ENCODE peak calls at places on chromosomes 16 and 17, in eight cellular contexts. Z, M, G, V, P, Y, K and N are unnamed samples.

GRCh38 chr16:11245988-11246387 is 10.0 kb downstream of the SOCS1 start:
- DNase-seq in Z (no peak), M (no peak), G (no peak), V (no peak), P (no peak), Y (no peak), K (no peak), N (no peak)

GRCh38 chr17:40530988-40531971 is 29.9 kb upstream of the TNS4 start:
- DNase-seq in Z (no peak), M (no peak), G (no peak), V (no peak), P (no peak), Y (no peak), K (no peak), N (no peak)

GRCh38 chr16:50298591-50299507 is 32.5 kb downstream of the ADCY7 start:
- DNase-seq in Z (no peak), M (no peak), G (no peak), V (no peak), P (peak; percentile 39), Y (no peak), K (peak; percentile 22), N (peak; percentile 19)

GRCh38 chr17:72342061-72342460 is 221.2 kb downstream of the SOX9 start:
- DNase-seq in Z (no peak), M (no peak), G (no peak), V (no peak), P (no peak), Y (no peak), K (no peak), N (no peak)

GRCh38 chr16:25464058-25464457 is 206.4 kb upstream of the ZKSCAN2 start:
- DNase-seq in Z (no peak), M (no peak), G (no peak), V (no peak), P (no peak), Y (no peak), K (no peak), N (no peak)

GRCh38 chr17:76138234-76138895 is 2.7 kb downstream of the FOXJ1 start:
- DNase-seq in Z (peak; percentile 72), M (no peak), G (no peak), V (no peak), P (peak; percentile 50), Y (no peak), K (peak; percentile 66), N (no peak)

GRCh38 chr17:28871056-28871579 is 16.3 kb downstream of the ERAL1 start:
- DNase-seq in Z (no peak), M (no peak), G (no peak), V (no peak), P (no peak), Y (no peak), K (no peak), N (no peak)

GRCh38 chr16:4649744-4650442 is 25.3 kb downstream of the MGRN1 start:
- DNase-seq in Z (peak; percentile 41), M (no peak), G (no peak), V (no peak), P (no peak), Y (no peak), K (no peak), N (no peak)

GRCh38 chr17:1324201-1324750 is 44.8 kb downstream of the TRARG1 start:
- DNase-seq in Z (no peak), M (no peak), G (no peak), V (no peak), P (no peak), Y (no peak), K (no peak), N (no peak)

GRCh38 chr17:66737524-66737923 is 97.4 kb upstream of the CACNG5 start:
- DNase-seq in Z (no peak), M (no peak), G (peak; percentile 39), V (no peak), P (peak; percentile 56), Y (no peak), K (peak; percentile 79), N (peak; percentile 27)

GRCh38 chr16:69563605-69564580 is 1.9 kb upstream of the NFAT5 start:
- DNase-seq in Z (peak; percentile 51), M (no peak), G (no peak), V (peak; percentile 86), P (no peak), Y (no peak), K (no peak), N (no peak)

GRCh38 chr17:72446525-72447250 is 325.9 kb downstream of the SOX9 start:
- DNase-seq in Z (no peak), M (no peak), G (no peak), V (no peak), P (no peak), Y (no peak), K (no peak), N (no peak)

GRCh38 chr17:11182430-11182829 is 58.6 kb upstream of the SHISA6 start:
- DNase-seq in Z (no peak), M (no peak), G (no peak), V (no peak), P (no peak), Y (no peak), K (no peak), N (no peak)

GRCh38 chr17:57783338-57783742 is 38.2 kb upstream of the CCDC182 start:
- DNase-seq in Z (peak; percentile 99), M (peak; percentile 80), G (peak; percentile 61), V (peak; percentile 83), P (peak; percentile 85), Y (peak; percentile 43), K (peak; percentile 96), N (no peak)

GRCh38 chr17:82281502-82282238 is 8.2 kb upstream of the CSNK1D start:
- DNase-seq in Z (no peak), M (peak; percentile 82), G (no peak), V (no peak), P (peak; percentile 30), Y (no peak), K (no peak), N (no peak)

GRCh38 chr17:43020789-43021738 is 1.1 kb downstream of the VAT1 start:
- DNase-seq in Z (peak; percentile 66), M (peak; percentile 34), G (peak; percentile 81), V (peak; percentile 82), P (peak; percentile 82), Y (peak; percentile 84), K (peak; percentile 82), N (peak; percentile 86)

GRCh38 chr17:17966399-17966798 is 5.8 kb downstream of the TOM1L2 start:
- DNase-seq in Z (no peak), M (no peak), G (no peak), V (no peak), P (no peak), Y (no peak), K (no peak), N (no peak)

GRCh38 chr17:17972952-17973254 is 241 bp downstream of the DRC3 start:
- DNase-seq in Z (no peak), M (no peak), G (no peak), V (no peak), P (no peak), Y (no peak), K (no peak), N (no peak)

GRCh38 chr17:17971431-17972125 is 622 bp downstream of the TOM1L2 start:
- DNase-seq in Z (no peak), M (peak; percentile 47), G (no peak), V (peak; percentile 3), P (peak; percentile 83), Y (peak; percentile 13), K (no peak), N (peak; percentile 25)

GRCh38 chr17:17972126-17972951 is at the start of the genes DRC3 and TOM1L2:
- DNase-seq in Z (peak; percentile 99), M (peak; percentile 100), G (peak; percentile 100), V (peak; percentile 98), P (peak; percentile 100), Y (peak; percentile 99), K (peak; percentile 100), N (peak; percentile 100)

DNA sequence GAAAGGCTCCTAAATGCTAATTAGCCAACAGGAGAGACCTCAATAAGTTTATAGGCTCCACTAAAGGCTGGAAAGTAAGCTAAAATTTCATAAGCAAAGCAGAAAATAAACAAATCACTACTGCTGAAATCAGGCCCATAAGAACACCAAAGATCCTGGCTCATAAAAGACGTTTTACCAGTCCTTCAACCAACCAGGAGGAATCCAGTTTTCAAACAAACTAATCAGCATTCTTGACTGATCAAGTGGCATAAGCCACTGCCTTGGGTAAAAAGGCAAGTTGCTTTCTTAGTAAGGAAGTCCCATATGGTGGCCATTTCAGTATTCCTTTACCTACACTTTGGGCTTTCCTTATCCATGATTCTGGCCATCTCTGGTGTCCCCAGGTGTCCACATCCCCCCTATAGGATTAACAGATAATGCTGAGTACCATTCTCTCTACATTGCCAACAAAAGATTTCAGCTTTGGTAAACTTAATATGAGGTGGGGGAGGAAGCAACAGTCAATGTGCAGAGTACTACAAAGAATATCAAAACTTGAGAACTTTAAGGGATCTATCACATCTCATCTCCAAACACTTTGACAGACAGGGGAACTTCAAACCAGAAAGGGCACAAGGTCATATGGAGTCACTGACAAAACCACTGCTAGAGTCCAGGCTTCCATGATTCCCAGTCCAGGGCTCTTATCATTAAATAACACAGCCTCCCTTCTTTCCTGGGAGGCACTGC is 1.3 kb downstream of the TOM1L2 start:
- DNase-seq in Z (no peak), M (no peak), G (no peak), V (no peak), P (no peak), Y (no peak), K (no peak), N (no peak)
- H3K27ac ChIP-seq in Z (no peak overlapping the region), M (peak overlapping the region; percentile 99), G (no peak overlapping the region), V (no peak overlapping the region), P (peak overlapping the region; percentile 96), Y (peak overlapping the region; percentile 97), K (no peak overlapping the region), N (peak overlapping the region; percentile 83)

GRCh38 chr17:14739656-14740431 is 439.0 kb downstream of the HS3ST3B1 start:
- DNase-seq in Z (no peak), M (no peak), G (no peak), V (peak; percentile 12), P (no peak), Y (no peak), K (no peak), N (no peak)
- TF ChIP-seq CTCF in Z (no peak), M (no peak), G (no peak), V (no peak), P (no peak), Y (no peak), K (no peak), N (no peak)

DNA sequence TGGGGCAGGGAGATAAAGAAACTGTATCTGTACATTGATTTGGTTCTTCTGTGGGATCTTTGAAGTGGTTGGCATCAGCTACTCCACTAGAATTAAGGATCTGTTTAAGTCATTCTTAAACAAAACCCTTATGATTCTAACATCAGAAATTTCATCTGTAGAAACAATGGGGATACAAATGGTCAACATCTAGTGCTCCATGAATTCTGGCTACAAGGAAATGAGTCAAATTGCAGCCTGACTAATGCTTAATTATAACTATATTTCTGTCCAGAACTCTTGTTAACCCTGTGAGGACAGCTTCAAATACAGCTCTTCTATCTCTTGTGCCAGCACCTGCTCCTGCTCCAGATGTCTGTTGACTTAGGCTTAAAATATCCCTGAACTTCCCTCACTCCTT is 13.9 kb upstream of the GINS3 start:
- DNase-seq in Z (no peak), M (no peak), G (no peak), V (no peak), P (no peak), Y (no peak), K (no peak), N (no peak)
- H3K27ac ChIP-seq in Z (no peak overlapping the region), M (no peak overlapping the region), G (no peak overlapping the region), V (no peak overlapping the region), P (no peak overlapping the region), Y (no peak overlapping the region), K (no peak overlapping the region), N (no peak overlapping the region)

DNA sequence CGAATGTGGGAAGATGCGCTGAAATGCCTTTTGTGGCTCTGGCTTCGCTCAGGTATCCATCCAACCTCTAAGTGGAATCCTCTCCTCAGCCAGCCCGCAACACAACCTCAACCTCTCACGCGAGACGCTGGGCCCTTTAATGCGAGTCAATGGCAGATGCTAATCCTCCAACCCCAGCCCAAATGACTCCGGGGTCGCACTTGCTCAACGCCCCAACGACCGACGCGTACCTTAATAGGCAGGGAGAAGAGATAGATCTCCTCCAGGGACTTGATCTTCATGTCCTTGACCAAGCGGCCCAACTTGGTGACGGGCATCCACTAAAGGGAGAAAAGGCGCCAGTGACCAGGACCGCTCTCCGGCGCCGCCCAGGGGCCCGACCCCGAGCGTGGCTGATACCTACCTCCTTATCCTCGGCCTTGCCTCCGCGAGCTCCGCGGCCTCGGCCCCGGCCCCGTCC is 550 bp downstream of the RPS2 start:
- DNase-seq in Z (no peak), M (no peak), G (peak; percentile 52), V (peak; percentile 48), P (no peak), Y (no peak), K (no peak), N (no peak)
- TF ChIP-seq CTCF in Z (no peak), M (no peak), G (no peak), V (no peak), P (no peak), Y (no peak), K (no peak), N (no peak)